ENCODE peak calls at places on chromosome 1, in six cellular contexts. D is non-pigmented ciliary epithelial cell, H is fibroblast of lung, Q is thoracic aorta, P is substantia nigra, G is AG08396. N is an unnamed sample.

GRCh38 chr1:45198185-45198584 is 8.2 kb downstream of the ZSWIM5 start:
- DNase-seq in Q (no peak), D (no peak), H (no peak), G (no peak), P (no peak), N (no peak)

GRCh38 chr1:34825455-34826081 is 32.8 kb downstream of the GJA4 start:
- DNase-seq in P (no peak), Q (no peak), G (no peak), H (no peak), D (no peak), N (no peak)

GRCh38 chr1:24998554-24999245 is 68.6 kb upstream of the RUNX3 start:
- DNase-seq in G (no peak), Q (no peak), H (no peak), D (no peak), P (no peak), N (no peak)

GRCh38 chr1:151994956-151995355 is 1.3 kb upstream of the S100A10 start:
- DNase-seq in P (no peak), Q (peak), H (peak), D (peak), G (peak), N (peak)

GRCh38 chr1:92784051-92784638 is 763 bp downstream of the EVI5 start:
- DNase-seq in D (no peak), G (peak), Q (no peak), P (no peak), H (peak), N (peak)

GRCh38 chr1:46552357-46553237 is 1.1 kb upstream of the KNCN start:
- DNase-seq in G (no peak), D (no peak), H (no peak), Q (no peak), P (no peak), N (no peak)

GRCh38 chr1:111552587-111552986 is 49.2 kb upstream of the ADORA3 start:
- DNase-seq in Q (no peak), H (no peak), G (no peak), D (no peak), P (no peak), N (no peak)

GRCh38 chr1:65253800-65254319 is 55.5 kb upstream of the DNAJC6 start:
- DNase-seq in H (no peak), G (no peak), P (no peak), Q (no peak), D (no peak), N (no peak)

GRCh38 chr1:19709255-19709765 is 44.6 kb downstream of the HTR6 start:
- DNase-seq in Q (no peak), P (no peak), D (no peak), G (no peak), H (no peak), N (no peak)

GRCh38 chr1:6601865-6602668 is 602 bp downstream of the KLHL21 start:
- DNase-seq in Q (no peak), G (peak), H (peak), P (no peak), D (no peak), N (no peak)

GRCh38 chr1:114462341-114462740 is 48.7 kb downstream of the TRIM33 start:
- DNase-seq in D (no peak), G (no peak), H (no peak), P (no peak), Q (no peak), N (no peak)

GRCh38 chr1:211830055-211830329 is 571 bp downstream of the LPGAT1 start:
- DNase-seq in D (no peak), G (no peak), H (peak), P (no peak), Q (no peak), N (no peak)

GRCh38 chr1:33338495-33339211 is 17.8 kb upstream of the A3GALT2 start:
- DNase-seq in P (no peak), D (peak), H (peak), G (peak), Q (no peak), N (no peak)

GRCh38 chr1:41862411-41863221 is 56.1 kb downstream of the HIVEP3 start:
- DNase-seq in D (peak), H (peak), P (no peak), Q (no peak), G (peak), N (peak)

GRCh38 chr1:222794656-222795474 is 20.0 kb upstream of the DISP1 start:
- DNase-seq in G (no peak), H (no peak), Q (no peak), P (no peak), D (no peak), N (no peak)

GRCh38 chr1:244865028-244865371 is 657 bp upstream of the HNRNPU start:
- DNase-seq in H (peak), D (no peak), G (peak), Q (no peak), P (no peak), N (no peak)

GRCh38 chr1:110055493-110056283 is 14.8 kb downstream of the ALX3 start:
- DNase-seq in D (peak), H (peak), Q (no peak), G (no peak), P (no peak), N (no peak)

GRCh38 chr1:204651843-204652421 is 33.6 kb downstream of the LRRN2 start:
- DNase-seq in H (no peak), D (no peak), Q (no peak), P (no peak), G (no peak), N (no peak)

GRCh38 chr1:16443975-16444745 is 3.6 kb downstream of the NECAP2 start:
- DNase-seq in H (no peak), P (no peak), G (no peak), D (no peak), Q (no peak), N (no peak)

GRCh38 chr1:93552751-93553455 is 105.0 kb downstream of the FNBP1L start:
- DNase-seq in Q (no peak), H (peak), P (peak), G (no peak), D (no peak), N (no peak)

GRCh38 chr1:228163004-228163753 is 2.4 kb upstream of the IBA57 start:
- DNase-seq in H (peak), Q (no peak), D (no peak), G (no peak), P (no peak), N (no peak)

GRCh38 chr1:226645279-226645976 is 93.7 kb downstream of the ITPKB start:
- DNase-seq in D (no peak), G (no peak), Q (no peak), P (no peak), H (no peak), N (no peak)

N was measured in SJSA1.